ENCODE peak calls at places on chromosomes 4 and X, in seven cellular contexts. W is mucosa of descending colon, P is tibial artery, I is lower leg skin, L is fibroblast of mammary gland, N is astrocyte of the spinal cord, U is heart left ventricle. V is an unnamed sample.

GRCh38 chrX:97328853-97329252 is 445.1 kb downstream of the RPA4 start:
- DNase-seq in W (no peak), P (no peak), I (no peak), L (no peak), N (no peak), U (no peak), V (no peak)

GRCh38 chrX:38948046-38948445 is 146.8 kb downstream of the MID1IP1 start:
- DNase-seq in W (no peak), P (no peak), I (no peak), L (no peak), N (no peak), U (no peak), V (no peak)

GRCh38 chr4:39613093-39613656 is 25.5 kb downstream of the SMIM14 start:
- DNase-seq in W (no peak), P (no peak), I (no peak), L (peak), N (peak), U (no peak), V (peak)

GRCh38 chr4:185730849-185731608 is 81.0 kb downstream of the SORBS2 start:
- DNase-seq in W (no peak), P (no peak), I (no peak), L (peak), N (peak), U (no peak), V (peak)

GRCh38 chr4:38510201-38510600 is 153.8 kb upstream of the KLF3 start:
- DNase-seq in W (no peak), P (no peak), I (no peak), L (no peak), N (no peak), U (no peak), V (no peak)

GRCh38 chr4:169315530-169316306 is 45.0 kb upstream of the SH3RF1 start:
- DNase-seq in W (no peak), P (no peak), I (no peak), L (peak), N (peak), U (no peak), V (peak)

GRCh38 chr4:1243451-1244080 is 5.4 kb downstream of the CTBP1 start:
- DNase-seq in W (peak), P (peak), I (no peak), L (peak), N (no peak), U (no peak), V (no peak)

GRCh38 chrX:53018627-53019026 is 30.0 kb upstream of the GPR173 start:
- DNase-seq in W (no peak), P (no peak), I (no peak), L (peak), N (no peak), U (no peak), V (no peak)

GRCh38 chrX:134803551-134804183 is 145.4 kb upstream of the PLAC1 start:
- DNase-seq in W (no peak), P (no peak), I (no peak), L (no peak), N (no peak), U (no peak), V (no peak)

GRCh38 chrX:2620576-2620975 is 70.5 kb upstream of the CD99 start:
- DNase-seq in W (no peak), P (no peak), I (no peak), L (no peak), N (no peak), U (no peak), V (no peak)

GRCh38 chr4:2745981-2746806 is 9.9 kb downstream of the TNIP2 start:
- DNase-seq in W (peak), P (peak), I (peak), L (peak), N (peak), U (peak), V (peak)

GRCh38 chrX:24506082-24506481 is 41.0 kb downstream of the PDK3 start:
- DNase-seq in W (no peak), P (no peak), I (no peak), L (peak), N (no peak), U (no peak), V (peak)

GRCh38 chr4:183612329-183613250 is 46.4 kb downstream of the RWDD4 start:
- DNase-seq in W (no peak), P (no peak), I (no peak), L (no peak), N (no peak), U (no peak), V (no peak)

GRCh38 chr4:242121-242848 is 63.0 kb downstream of the ZNF732 start:
- DNase-seq in W (peak), P (peak), I (peak), L (peak), N (peak), U (peak), V (peak)

GRCh38 chr4:69760455-69760854 is at the start of gene SULT1B1:
- DNase-seq in W (peak), P (peak), I (peak), L (peak), N (peak), U (peak), V (peak)

GRCh38 chrX:131331152-131331551 is 42.0 kb upstream of the IGSF1 start:
- DNase-seq in W (no peak), P (no peak), I (no peak), L (no peak), N (no peak), U (no peak), V (no peak)

GRCh38 chr4:77833158-77833724 is 14.1 kb upstream of the CNOT6L start:
- DNase-seq in W (no peak), P (no peak), I (no peak), L (no peak), N (no peak), U (no peak), V (peak)

GRCh38 chr4:1026115-1026514 is 14.7 kb downstream of the FGFRL1 start:
- DNase-seq in W (no peak), P (no peak), I (no peak), L (no peak), N (no peak), U (no peak), V (peak)

GRCh38 chrX:72137846-72138455 is 6.2 kb upstream of the RTL5 start:
- DNase-seq in W (no peak), P (no peak), I (no peak), L (no peak), N (no peak), U (no peak), V (no peak)

GRCh38 chr4:112426416-112426815 is 89.6 kb downstream of the NEUROG2 start:
- DNase-seq in W (no peak), P (no peak), I (no peak), L (no peak), N (no peak), U (no peak), V (no peak)

GRCh38 chr4:127982445-127982844 is 17.2 kb downstream of the ABHD18 start:
- DNase-seq in W (no peak), P (no peak), I (no peak), L (no peak), N (no peak), U (no peak), V (no peak)
- TF ChIP-seq CTCF in W (no peak), P (no peak), I (no peak), L (no peak), N (no peak), U (no peak), V (no peak)

DNA sequence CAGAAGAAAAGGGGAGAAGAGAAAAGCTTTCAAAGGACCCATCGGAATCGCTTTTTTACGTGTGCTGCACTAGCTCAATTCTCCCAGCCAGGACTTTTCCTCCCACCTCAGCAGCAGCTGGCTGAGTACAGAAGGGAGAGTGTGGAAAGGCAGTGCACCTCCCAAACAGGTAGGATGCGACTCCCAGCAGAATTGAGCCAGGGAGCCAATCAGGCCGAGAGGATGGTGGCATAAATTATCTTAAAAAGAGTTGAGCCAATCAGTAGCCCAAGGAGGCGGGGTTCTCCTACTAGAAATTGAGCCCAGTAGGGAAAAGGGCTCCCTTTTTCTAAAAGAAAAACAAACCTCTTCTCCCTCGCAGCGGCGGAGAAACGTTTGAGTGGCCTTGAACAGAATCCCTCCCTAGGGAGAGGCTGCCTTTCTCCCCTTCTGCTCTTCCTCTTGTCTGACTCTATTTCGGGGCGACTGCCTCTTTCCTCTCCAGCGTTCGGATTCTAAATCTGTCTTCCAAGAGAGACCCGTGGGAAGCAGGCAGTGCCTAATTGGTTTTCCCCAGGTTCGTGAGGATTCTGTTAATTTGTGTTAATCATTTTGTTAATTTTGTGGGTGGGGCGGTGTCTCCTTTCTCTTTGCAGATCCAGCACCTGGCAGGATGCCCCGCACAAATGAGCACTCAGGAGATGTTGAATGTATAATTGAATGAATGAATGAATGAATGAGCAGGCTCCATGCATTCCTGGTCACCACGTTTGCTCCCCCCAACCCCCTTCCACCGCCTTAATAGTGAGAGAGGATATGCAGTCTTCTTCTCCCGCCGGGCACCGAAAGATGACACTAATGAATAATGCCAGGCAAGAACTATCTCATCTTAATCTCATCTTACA is at the start of gene GABRG1:
- DNase-seq in W (no peak), P (no peak), I (no peak), L (no peak), N (no peak), U (no peak), V (no peak)
- H3K4me3 ChIP-seq in W (no peak), P (no peak), I (no peak), L (no peak), N (no peak), U (no peak), V (no peak)

DNA sequence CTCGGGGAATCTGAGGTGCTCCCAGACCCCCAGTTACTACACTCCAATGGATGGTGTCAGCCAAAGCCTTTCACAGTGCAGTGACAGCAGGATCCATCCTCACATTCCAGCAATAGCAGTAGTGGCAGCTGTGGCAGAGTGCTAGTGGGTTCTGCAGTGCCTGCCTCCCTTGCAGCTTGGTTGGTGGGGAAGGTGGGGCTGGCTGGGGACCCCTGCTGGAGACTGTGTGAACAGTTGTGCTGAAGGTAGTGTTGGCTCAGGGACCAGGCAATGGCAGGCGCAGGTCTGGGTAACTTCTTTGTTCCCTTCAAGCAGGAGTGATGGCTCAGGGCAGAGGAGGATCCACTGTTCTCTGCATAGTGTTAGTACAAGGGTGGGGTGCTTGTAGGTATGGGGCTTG is 343.7 kb upstream of the TRAM1L1 start:
- DNase-seq in W (no peak), P (no peak), I (no peak), L (no peak), N (no peak), U (no peak), V (no peak)
- TF ChIP-seq CTCF in W (no peak), P (no peak), I (no peak), L (no peak), N (no peak), U (no peak), V (no peak)

GRCh38 chrX:43741843-43742573 is 85.9 kb downstream of the MAOA start:
- DNase-seq in W (no peak), P (peak), I (peak), L (peak), N (peak), U (no peak), V (peak)
- H3K4me3 ChIP-seq in W (no peak), P (no peak), I (no peak), L (no peak), N (no peak), U (no peak), V (no peak)

GRCh38 chrX:115553171-115553570 is 7.8 kb upstream of the PLS3 start:
- DNase-seq in W (no peak), P (no peak), I (no peak), L (no peak), N (no peak), U (no peak), V (no peak)

GRCh38 chrX:115549008-115549407 is 12.0 kb upstream of the PLS3 start:
- DNase-seq in W (no peak), P (no peak), I (no peak), L (no peak), N (no peak), U (no peak), V (no peak)

GRCh38 chrX:115547448-115547847 is 13.5 kb upstream of the PLS3 start:
- DNase-seq in W (no peak), P (no peak), I (no peak), L (no peak), N (no peak), U (no peak), V (no peak)
- TF ChIP-seq CTCF in W (no peak), P (no peak), I (no peak), L (peak), N (peak), U (no peak), V (no peak)

GRCh38 chrX:644304-645023 is 13.9 kb downstream of the SHOX start:
- DNase-seq in W (no peak), P (no peak), I (no peak), L (no peak), N (no peak), U (no peak), V (no peak)
- H3K4me3 ChIP-seq in W (peak), P (no peak), I (no peak), L (no peak), N (no peak), U (no peak), V (no peak)

GRCh38 chr4:41814565-41814964 is 66.0 kb upstream of the PHOX2B start:
- DNase-seq in W (no peak), P (no peak), I (no peak), L (no peak), N (peak), U (peak), V (peak)
- TF ChIP-seq CTCF in W (no peak), P (no peak), I (no peak), L (peak), N (peak), U (peak), V (peak)